ENCODE peak calls at places on chromosomes 4 and X, in six cellular contexts. R is GM13977, D is sciatic nerve, P is EH, L is left ventricle myocardium inferior, Y is NB4. S is an unnamed sample.

GRCh38 chrX:72018277-72019112 is 107.8 kb downstream of the NHSL2 start:
- DNase-seq in R (peak), D (peak), P (peak), L (peak), Y (peak), S (peak)

GRCh38 chr4:40020221-40020620 is 36.4 kb upstream of the N4BP2 start:
- DNase-seq in R (no peak), D (no peak), P (no peak), L (no peak), Y (no peak), S (no peak)

GRCh38 chr4:121484633-121485032 is 103.8 kb upstream of the QRFPR start:
- DNase-seq in R (peak), D (no peak), P (peak), L (no peak), Y (peak), S (peak)

GRCh38 chrX:30302957-30303356 is 6.2 kb downstream of the NR0B1 start:
- DNase-seq in R (no peak), D (peak), P (peak), L (peak), Y (no peak), S (peak)

GRCh38 chr4:185079271-185079905 is 61.1 kb downstream of the HELT start:
- DNase-seq in R (no peak), D (no peak), P (no peak), L (no peak), Y (no peak), S (no peak)

GRCh38 chrX:130555341-130555740 is 153.6 kb downstream of the RBMX2 start:
- DNase-seq in R (no peak), D (no peak), P (peak), L (no peak), Y (no peak), S (no peak)

GRCh38 chrX:17788439-17788838 is 51.1 kb downstream of the SCML1 start:
- DNase-seq in R (peak), D (no peak), P (peak), L (no peak), Y (peak), S (peak)

GRCh38 chr4:77156533-77156911 is 485 bp upstream of the CCNG2 start:
- DNase-seq in R (peak), D (peak), P (peak), L (peak), Y (peak), S (peak)

GRCh38 chr4:150577786-150578185 is 4.2 kb upstream of the MAB21L2 start:
- DNase-seq in R (no peak), D (no peak), P (no peak), L (no peak), Y (no peak), S (no peak)

GRCh38 chr4:67531349-67531748 is 14.0 kb downstream of the CENPC start:
- DNase-seq in R (no peak), D (no peak), P (no peak), L (no peak), Y (no peak), S (no peak)

GRCh38 chr4:112649055-112649408 is 12.1 kb downstream of the LARP7 start:
- DNase-seq in R (no peak), D (no peak), P (no peak), L (no peak), Y (no peak), S (no peak)

GRCh38 chr4:8019396-8020365 is 80.0 kb upstream of the AFAP1 start:
- DNase-seq in R (no peak), D (no peak), P (no peak), L (no peak), Y (no peak), S (no peak)

GRCh38 chr4:155392486-155393184 is 15.9 kb upstream of the MAP9 start:
- DNase-seq in R (no peak), D (no peak), P (peak), L (no peak), Y (no peak), S (no peak)

GRCh38 chrX:106177106-106177981 is 9.2 kb downstream of the PWWP3B start:
- DNase-seq in R (no peak), D (peak), P (no peak), L (peak), Y (no peak), S (no peak)

GRCh38 chrX:13440166-13440565 is 120.3 kb upstream of the ATXN3L start:
- DNase-seq in R (no peak), D (no peak), P (peak), L (no peak), Y (no peak), S (no peak)

GRCh38 chr4:77582151-77582550 is 23.5 kb upstream of the CXCL13 start:
- DNase-seq in R (no peak), D (no peak), P (peak), L (no peak), Y (no peak), S (no peak)

GRCh38 chr4:73662709-73663546 is 42.7 kb upstream of the RASSF6 start:
- DNase-seq in R (peak), D (no peak), P (peak), L (no peak), Y (peak), S (peak)

GRCh38 chrX:129540068-129540653 is at the start of gene OCRL:
- DNase-seq in R (peak), D (peak), P (peak), L (peak), Y (peak), S (peak)

GRCh38 chrX:21974011-21974385 is 33.5 kb downstream of the SMS start:
- DNase-seq in R (peak), D (no peak), P (no peak), L (no peak), Y (peak), S (peak)

GRCh38 chrX:74422576-74423288 is 1.4 kb downstream of the SLC16A2 start:
- DNase-seq in R (peak), D (peak), P (peak), L (peak), Y (peak), S (no peak)

GRCh38 chrX:33211356-33212254 is at the start of gene DMD:
- DNase-seq in R (no peak), D (peak), P (no peak), L (peak), Y (no peak), S (no peak)

GRCh38 chr4:21848001-21848400 is 100.6 kb downstream of the KCNIP4 start:
- DNase-seq in R (no peak), D (no peak), P (no peak), L (no peak), Y (no peak), S (no peak)